ENCODE peak calls at places on chromosomes 4 and X, in four cellular contexts. W is HCT116, E is body of pancreas, B is Peyer's patch. S is an unnamed sample.

GRCh38 chr4:6549445-6549844 is 25.5 kb upstream of the MAN2B2 start:
- DNase-seq in W (no peak), B (no peak), E (no peak), S (no peak)

GRCh38 chrX:45513042-45513441 is 312.4 kb upstream of the DIPK2B start:
- DNase-seq in W (no peak), B (no peak), E (no peak), S (no peak)

GRCh38 chrX:71625471-71625870 is 7.2 kb upstream of the CXCR3 start:
- DNase-seq in B (no peak), E (no peak), W (no peak), S (no peak)

GRCh38 chrX:54865208-54865607 is 55.4 kb upstream of the TRO start:
- DNase-seq in B (no peak), W (no peak), E (no peak), S (no peak)

GRCh38 chr4:48035952-48036351 is 19.4 kb downstream of the NIPAL1 start:
- DNase-seq in E (no peak), W (no peak), B (no peak), S (no peak)

GRCh38 chr4:10998826-10999225 is 314.3 kb upstream of the CLNK start:
- DNase-seq in W (no peak), E (no peak), B (no peak), S (no peak)

GRCh38 chrX:10939384-10939783 is 171.7 kb upstream of the HCCS start:
- DNase-seq in B (no peak), E (no peak), W (no peak), S (no peak)

GRCh38 chrX:120302434-120302833 is 8.8 kb downstream of the TMEM255A start:
- DNase-seq in W (no peak), E (peak), B (no peak), S (no peak)

GRCh38 chr4:1241466-1241935 is 7.4 kb downstream of the CTBP1 start:
- DNase-seq in W (no peak), E (no peak), B (peak), S (no peak)

GRCh38 chr4:103498161-103499070 is 221.4 kb downstream of the TACR3 start:
- DNase-seq in E (no peak), B (no peak), W (no peak), S (no peak)

GRCh38 chr4:15034071-15034764 is 31.9 kb downstream of the CPEB2 start:
- DNase-seq in E (no peak), W (no peak), B (no peak), S (no peak)

GRCh38 chrX:140172401-140172800 is 207.1 kb upstream of the CXorf66 start:
- DNase-seq in B (no peak), W (no peak), E (no peak), S (no peak)

GRCh38 chr4:86967798-86968197 is 33.0 kb downstream of the AFF1 start:
- DNase-seq in B (no peak), E (no peak), W (no peak), S (no peak)

GRCh38 chr4:89162987-89163386 is 51.7 kb downstream of the TIGD2 start:
- DNase-seq in B (no peak), E (no peak), W (no peak), S (no peak)

GRCh38 chr4:84750956-84751275 is 168.0 kb downstream of the CDS1 start:
- DNase-seq in E (no peak), W (no peak), B (no peak), S (no peak)

GRCh38 chrX:84156831-84157230 is 31.2 kb downstream of the RPS6KA6 start:
- DNase-seq in E (no peak), B (no peak), W (no peak), S (no peak)

GRCh38 chr4:7431696-7432530 is 2.8 kb downstream of the PSAPL1 start:
- DNase-seq in W (no peak), E (no peak), B (peak), S (no peak)

GRCh38 chrX:118418811-118419251 is 72.9 kb downstream of the WDR44 start:
- DNase-seq in B (peak), E (no peak), W (no peak), S (no peak)

GRCh38 chr4:173191623-173192041 is 23.0 kb downstream of the GALNT7 start:
- DNase-seq in B (no peak), W (no peak), E (no peak), S (no peak)

GRCh38 chrX:52346462-52347165 is 22.2 kb upstream of the XAGE2 start:
- DNase-seq in E (no peak), B (no peak), W (peak), S (no peak)

GRCh38 chrX:63930140-63930539 is 145.1 kb upstream of the ARHGEF9 start:
- DNase-seq in E (peak), W (peak), B (no peak), S (no peak)

GRCh38 chr4:120009731-120010130 is 56.9 kb downstream of the MAD2L1 start:
- DNase-seq in B (no peak), E (no peak), W (no peak), S (no peak)

GRCh38 chrX:119989905-119990408 is 46.4 kb upstream of the NKAP start:
- DNase-seq in W (no peak), E (no peak), B (no peak), S (no peak)

GRCh38 chr4:153486281-153487151 is 20.4 kb downstream of the TMEM131L start:
- DNase-seq in W (peak), E (peak), B (no peak), S (no peak)

GRCh38 chr4:94014484-94015136 is 186.1 kb downstream of the ATOH1 start:
- DNase-seq in E (no peak), W (no peak), B (no peak), S (no peak)

GRCh38 chr4:184328022-184328736 is 110.5 kb upstream of the ENPP6 start:
- DNase-seq in E (no peak), B (no peak), W (no peak), S (peak)

GRCh38 chr4:147096667-147097604 is 151.3 kb upstream of the TTC29 start:
- DNase-seq in W (peak), E (no peak), B (no peak), S (no peak)

GRCh38 chr4:81032805-81033684 is 2.5 kb downstream of the BMP3 start:
- DNase-seq in B (no peak), E (no peak), W (no peak), S (no peak)

GRCh38 chr4:40507977-40508376 is 121.7 kb downstream of the RBM47 start:
- DNase-seq in W (no peak), E (peak), B (peak), S (no peak)
- TF ChIP-seq CTCF in W (no peak), E (peak), B (peak), S (no peak)

DNA sequence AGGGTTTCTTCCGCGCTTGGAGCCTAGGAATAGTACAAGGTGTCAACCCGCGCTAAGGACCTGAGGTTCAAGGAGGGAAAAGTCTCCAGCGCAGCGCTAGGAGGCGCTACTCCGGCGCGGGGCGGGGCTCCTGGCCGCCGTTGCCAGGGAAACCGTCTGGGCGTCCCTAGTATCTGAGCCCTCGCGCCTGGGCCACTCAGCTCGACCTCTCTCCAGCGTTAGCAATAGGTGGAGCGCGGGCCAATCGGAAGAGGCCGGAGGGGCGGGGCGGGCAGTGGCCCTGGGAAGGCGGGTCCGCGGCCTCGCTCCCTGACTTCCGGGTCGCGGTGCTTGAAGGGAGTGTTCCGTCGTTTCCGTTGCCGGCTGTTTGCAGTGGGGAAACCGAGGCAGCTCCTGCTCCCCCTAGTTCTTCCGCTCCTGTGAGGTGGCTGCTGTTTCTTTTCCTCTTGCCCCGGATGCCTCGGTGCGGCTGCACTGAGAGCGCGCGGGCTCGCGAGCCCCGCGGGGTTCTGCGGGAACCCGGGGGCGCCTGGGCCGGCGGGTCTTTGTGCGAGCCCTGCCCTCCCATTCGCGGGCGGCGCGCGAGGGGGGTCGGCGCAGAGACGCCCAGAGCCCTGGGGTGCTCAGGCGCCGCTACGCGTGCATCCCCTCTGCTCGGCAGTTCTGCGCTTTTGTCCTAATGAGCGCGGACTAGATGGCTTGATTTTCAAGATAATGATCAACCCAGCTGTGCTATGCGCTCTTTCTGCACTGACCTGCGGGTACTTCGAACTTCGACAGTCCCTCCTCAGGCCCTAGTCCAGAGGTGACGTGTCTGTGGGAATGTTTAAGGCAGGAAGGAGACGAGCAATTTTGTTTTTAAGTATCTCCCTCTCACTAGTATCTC is at the start of gene ELMOD2:
- DNase-seq in E (peak), B (peak), W (peak), S (peak)
- TF ChIP-seq POLR2A in E (peak), B (peak), W (peak), S (peak)

GRCh38 chrX:38717871-38718270 is 83.4 kb upstream of the MID1IP1 start:
- DNase-seq in W (peak), E (peak), B (no peak), S (no peak)
- TF ChIP-seq CTCF in W (peak), E (peak), B (peak), S (no peak)

GRCh38 chr4:148431401-148431800 is 10.8 kb downstream of the NR3C2 start:
- DNase-seq in E (peak), B (no peak), W (no peak), S (no peak)

GRCh38 chr4:148435654-148436406 is 6.4 kb downstream of the NR3C2 start:
- DNase-seq in W (no peak), B (no peak), E (no peak), S (no peak)

GRCh38 chr4:148436512-148436911 is 5.7 kb downstream of the NR3C2 start:
- DNase-seq in B (no peak), E (no peak), W (no peak), S (no peak)

GRCh38 chr4:148437439-148437838 is 4.8 kb downstream of the NR3C2 start:
- DNase-seq in W (no peak), E (no peak), B (no peak), S (no peak)

GRCh38 chr4:148434075-148434773 is 8.0 kb downstream of the NR3C2 start:
- DNase-seq in E (no peak), B (no peak), W (no peak), S (no peak)
- TF ChIP-seq POLR2A in E (no peak), B (no peak), W (no peak), S (no peak)

DNA sequence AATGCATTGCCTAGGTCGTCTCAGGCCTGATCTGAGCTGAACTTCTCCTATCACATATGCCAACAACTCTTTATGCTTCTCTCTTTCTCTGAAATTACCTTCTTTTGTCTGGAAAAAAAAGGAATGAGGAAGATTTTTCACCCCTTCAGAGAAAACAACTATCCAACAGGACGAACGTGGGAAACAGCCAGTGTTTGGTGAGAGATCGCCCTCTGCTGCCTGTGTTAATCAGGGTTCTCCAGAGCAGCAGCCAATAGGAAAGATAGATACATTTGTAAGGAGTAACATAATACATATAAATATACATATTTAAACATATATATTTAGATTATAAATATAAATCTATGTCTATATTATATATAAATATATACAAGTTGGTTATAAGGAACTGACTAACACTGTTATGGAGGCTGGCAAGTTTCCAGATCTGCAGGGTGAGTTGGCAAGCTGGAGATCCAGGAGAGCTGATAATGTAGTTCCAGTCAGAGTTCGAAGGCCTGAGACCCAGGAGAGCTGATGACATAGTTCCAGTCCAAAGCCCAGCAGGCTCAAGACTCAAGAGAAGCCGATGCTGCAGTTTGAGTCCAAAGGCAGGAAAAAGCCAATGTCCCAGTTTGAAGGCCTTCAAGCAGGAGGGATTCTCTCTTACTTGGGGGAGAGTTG is 13.3 kb downstream of the CETN2 start:
- DNase-seq in E (peak), B (no peak), W (no peak), S (no peak)
- TF ChIP-seq CTCF in E (peak), B (peak), W (peak), S (peak)

GRCh38 chrX:49160908-49161307 is 1.6 kb upstream of the MAGIX start:
- DNase-seq in B (no peak), W (no peak), E (no peak), S (no peak)

GRCh38 chrX:49153467-49153866 is 9.1 kb upstream of the MAGIX start:
- DNase-seq in B (no peak), W (no peak), E (no peak), S (no peak)

GRCh38 chrX:49155900-49156837 is 6.4 kb upstream of the MAGIX start:
- DNase-seq in W (peak), E (peak), B (peak), S (peak)

GRCh38 chrX:49157194-49157593 is 5.4 kb upstream of the MAGIX start:
- DNase-seq in W (no peak), E (no peak), B (no peak), S (no peak)

DNA sequence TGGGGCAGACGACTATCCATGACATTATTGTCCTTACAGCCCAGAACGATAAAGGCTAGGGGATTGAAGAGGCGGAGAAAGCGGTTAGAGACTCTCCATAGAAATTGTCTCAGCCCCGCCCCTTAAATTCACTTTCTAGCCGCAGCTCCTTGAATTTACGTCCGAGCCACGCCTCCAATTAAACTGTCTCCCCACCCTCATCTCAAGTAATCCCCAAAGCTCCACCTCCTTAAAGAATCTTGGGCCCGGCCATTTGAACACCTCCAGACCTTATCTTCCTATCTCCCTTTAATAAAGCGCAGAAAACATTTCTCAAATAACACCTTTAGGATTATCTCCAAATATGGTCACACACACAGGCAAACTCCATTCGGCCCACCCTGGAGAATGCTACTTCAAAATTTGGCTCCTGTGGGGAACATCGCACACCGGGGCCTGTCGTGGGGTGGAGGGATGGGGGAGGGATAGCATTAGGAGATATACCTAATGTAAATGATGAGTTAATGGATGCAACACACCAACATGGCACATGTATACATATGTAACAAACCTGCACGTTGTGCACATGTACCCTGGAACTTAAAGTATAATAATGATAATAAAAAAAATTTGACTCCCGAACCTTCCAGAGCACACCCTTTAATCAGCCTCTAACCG is 7.2 kb upstream of the MAGIX start:
- DNase-seq in B (no peak), E (peak), W (peak), S (no peak)
- TF ChIP-seq POLR2A in B (peak), E (no peak), W (no peak), S (no peak)